ENCODE peak calls at places on chromosome 5, in ten cellular contexts. F, W, G, V, P, Z, X, Y, S and Q are unnamed samples.

GRCh38 chr5:177301503-177302165 is 1.9 kb downstream of the RAB24 start:
- DNase-seq in F (peak; percentile 88), W (no peak), G (no peak), V (no peak), P (no peak), Z (peak; percentile 67), X (peak; percentile 21), Y (no peak), S (peak; percentile 76), Q (peak; percentile 74)

GRCh38 chr5:34656700-34657549 is 797 bp downstream of the RAI14 start:
- DNase-seq in F (peak; percentile 78), W (peak; percentile 62), G (peak; percentile 45), V (no peak), P (peak; percentile 33), Z (peak; percentile 27), X (peak; percentile 37), Y (peak; percentile 24), S (no peak), Q (no peak)

GRCh38 chr5:36270175-36270574 is 28.4 kb upstream of the NADK2 start:
- DNase-seq in F (no peak), W (no peak), G (no peak), V (no peak), P (no peak), Z (no peak), X (no peak), Y (no peak), S (no peak), Q (no peak)

GRCh38 chr5:80920333-80920732 is 39.8 kb upstream of the RASGRF2 start:
- DNase-seq in F (no peak), W (no peak), G (no peak), V (no peak), P (no peak), Z (no peak), X (no peak), Y (no peak), S (no peak), Q (no peak)

GRCh38 chr5:128632264-128632663 is 94.2 kb upstream of the FBN2 start:
- DNase-seq in F (no peak), W (no peak), G (no peak), V (no peak), P (no peak), Z (no peak), X (no peak), Y (no peak), S (no peak), Q (no peak)

GRCh38 chr5:157026789-157027424 is 32.0 kb downstream of the HAVCR1 start:
- DNase-seq in F (no peak), W (no peak), G (no peak), V (no peak), P (peak; percentile 16), Z (no peak), X (no peak), Y (no peak), S (peak; percentile 2), Q (no peak)

GRCh38 chr5:142865631-142866030 is 95.5 kb downstream of the ARHGAP26 start:
- DNase-seq in F (no peak), W (no peak), G (no peak), V (no peak), P (no peak), Z (no peak), X (no peak), Y (no peak), S (no peak), Q (no peak)

GRCh38 chr5:167816354-167816753 is 475.1 kb upstream of the WWC1 start:
- DNase-seq in F (no peak), W (peak; percentile 44), G (no peak), V (no peak), P (no peak), Z (no peak), X (peak; percentile 48), Y (no peak), S (no peak), Q (no peak)

GRCh38 chr5:140054086-140054689 is 11.1 kb upstream of the NRG2 start:
- DNase-seq in F (no peak), W (no peak), G (no peak), V (no peak), P (peak; percentile 51), Z (no peak), X (no peak), Y (no peak), S (no peak), Q (no peak)

GRCh38 chr5:131272365-131273123 is 8.7 kb downstream of the CDC42SE2 start:
- DNase-seq in F (no peak), W (no peak), G (no peak), V (no peak), P (no peak), Z (no peak), X (peak; percentile 36), Y (no peak), S (no peak), Q (no peak)
- H3K4me1 ChIP-seq in F (no peaks in the 10 kb centered on the region), W (peaks cover 15% of the 10 kb centered on the region), G (no peaks in the 10 kb centered on the region), V (no peaks in the 10 kb centered on the region), P (no peaks in the 10 kb centered on the region), Z (peaks cover 7% of the 10 kb centered on the region), X (peaks cover 2% of the 10 kb centered on the region), Y (no peaks in the 10 kb centered on the region), S (peaks cover 7% of the 10 kb centered on the region), Q (peaks cover 21% of the 10 kb centered on the region)

GRCh38 chr5:126515337-126515736 is 79.7 kb downstream of the ALDH7A1 start:
- DNase-seq in F (no peak), W (no peak), G (no peak), V (no peak), P (no peak), Z (no peak), X (no peak), Y (no peak), S (no peak), Q (no peak)
- H3K4me1 ChIP-seq in F (peaks cover 12% of the 10 kb centered on the region), W (peaks cover 36% of the 10 kb centered on the region), G (no peaks in the 10 kb centered on the region), V (peaks cover 23% of the 10 kb centered on the region), P (peaks cover 18% of the 10 kb centered on the region), Z (peaks cover 9% of the 10 kb centered on the region), X (peaks cover 12% of the 10 kb centered on the region), Y (peaks cover 36% of the 10 kb centered on the region), S (no peaks in the 10 kb centered on the region), Q (peaks cover 11% of the 10 kb centered on the region)

GRCh38 chr5:116145416-116145815 is 60.6 kb downstream of the COMMD10 start:
- DNase-seq in F (no peak), W (no peak), G (no peak), V (no peak), P (no peak), Z (no peak), X (no peak), Y (no peak), S (no peak), Q (no peak)
- H3K4me1 ChIP-seq in F (no peaks in the 10 kb centered on the region), W (peaks cover 3% of the 10 kb centered on the region), G (no peaks in the 10 kb centered on the region), V (no peaks in the 10 kb centered on the region), P (no peaks in the 10 kb centered on the region), Z (no peaks in the 10 kb centered on the region), X (no peaks in the 10 kb centered on the region), Y (no peaks in the 10 kb centered on the region), S (no peaks in the 10 kb centered on the region), Q (no peaks in the 10 kb centered on the region)

GRCh38 chr5:32587067-32587551 is 1.8 kb downstream of the SUB1 start:
- DNase-seq in F (no peak), W (no peak), G (no peak), V (no peak), P (no peak), Z (no peak), X (no peak), Y (no peak), S (no peak), Q (no peak)
- H3K4me1 ChIP-seq in F (peaks cover 7% of the 10 kb centered on the region), W (peaks cover 38% of the 10 kb centered on the region), G (no peaks in the 10 kb centered on the region), V (peaks cover 22% of the 10 kb centered on the region), P (peaks cover 10% of the 10 kb centered on the region), Z (peaks cover 7% of the 10 kb centered on the region), X (peaks cover 3% of the 10 kb centered on the region), Y (peaks cover 15% of the 10 kb centered on the region), S (peaks cover 4% of the 10 kb centered on the region), Q (no peaks in the 10 kb centered on the region)